ENCODE peak calls at places on chromosomes 11 and 22, in five cellular contexts. R is uterus, H is right atrium auricular region, L is astrocyte, Q is right lobe of liver. X is an unnamed sample.

GRCh38 chr11:41289408-41289807 is 170.0 kb downstream of the LRRC4C start:
- DNase-seq in R (no peak), L (no peak), H (no peak), Q (no peak), X (no peak)

GRCh38 chr11:297666-298405 is 1.5 kb downstream of the IFITM5 start:
- DNase-seq in H (no peak), R (peak), Q (peak), L (no peak), X (no peak)

GRCh38 chr11:82978422-82979099 is 77.0 kb downstream of the DDIAS start:
- DNase-seq in H (no peak), R (no peak), Q (no peak), L (peak), X (no peak)

GRCh38 chr11:66467034-66467659 is 442 bp downstream of the PELI3 start:
- DNase-seq in R (no peak), L (no peak), H (no peak), Q (no peak), X (no peak)

GRCh38 chr11:118046051-118046963 is 30.6 kb upstream of the TMPRSS4 start:
- DNase-seq in H (no peak), Q (no peak), L (no peak), R (no peak), X (no peak)

GRCh38 chr11:1081601-1082311 is 7.1 kb downstream of the MUC2 start:
- DNase-seq in R (peak), Q (no peak), H (no peak), L (no peak), X (no peak)

GRCh38 chr11:45332486-45332934 is 46.4 kb upstream of the SYT13 start:
- DNase-seq in Q (no peak), L (peak), H (no peak), R (peak), X (no peak)

GRCh38 chr11:120229451-120230424 is 10.2 kb upstream of the POU2F3 start:
- DNase-seq in L (no peak), H (no peak), R (no peak), Q (no peak), X (no peak)

DNA sequence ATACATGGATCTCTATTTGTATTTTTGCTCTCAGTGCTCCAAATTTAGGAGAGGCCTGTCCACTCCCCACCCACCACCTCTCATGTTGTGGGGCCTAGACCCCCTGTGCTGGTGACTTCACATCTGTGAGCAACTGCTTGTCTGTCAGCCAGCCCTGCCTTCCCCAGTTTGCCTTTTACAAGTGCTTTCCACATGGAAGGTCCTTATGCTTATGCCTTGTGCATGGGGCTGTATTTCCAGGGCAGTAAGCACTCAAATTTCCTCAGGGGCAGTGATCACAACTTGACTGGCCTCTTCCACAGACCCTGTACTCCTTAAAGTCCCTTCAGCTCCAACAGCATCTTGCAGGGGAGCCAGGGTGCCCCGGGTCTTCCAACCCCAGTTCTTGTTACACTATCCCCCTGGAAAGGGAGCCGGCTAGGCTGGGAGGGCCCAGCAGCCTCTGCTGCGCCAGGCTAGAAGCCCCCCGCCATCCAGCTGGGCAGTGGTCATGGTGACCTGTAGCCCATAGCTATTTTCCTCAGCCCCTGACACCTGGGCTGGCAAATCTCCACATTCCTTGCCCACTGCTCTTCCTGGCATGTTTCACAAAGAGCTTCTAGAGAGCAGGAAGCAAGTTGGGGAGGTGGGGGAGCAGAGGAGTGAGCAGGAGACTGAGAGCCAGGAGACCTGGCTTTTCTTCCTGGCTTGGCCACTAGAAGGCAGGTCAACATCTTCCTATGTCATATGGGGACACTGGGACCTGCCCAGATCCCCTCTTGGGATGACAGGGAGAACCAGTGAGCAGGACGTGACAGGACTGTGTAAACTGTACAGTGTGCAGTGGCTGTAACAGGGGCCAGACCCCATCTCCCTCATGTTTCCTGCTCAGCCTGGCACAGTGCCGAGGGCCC is 29.7 kb downstream of the GDPD5 start:
- DNase-seq in Q (no peak), L (no peak), R (no peak), H (no peak), X (no peak)
- TF ChIP-seq CTCF in Q (no peak), L (no peak), R (no peak), H (no peak), X (no peak)

DNA sequence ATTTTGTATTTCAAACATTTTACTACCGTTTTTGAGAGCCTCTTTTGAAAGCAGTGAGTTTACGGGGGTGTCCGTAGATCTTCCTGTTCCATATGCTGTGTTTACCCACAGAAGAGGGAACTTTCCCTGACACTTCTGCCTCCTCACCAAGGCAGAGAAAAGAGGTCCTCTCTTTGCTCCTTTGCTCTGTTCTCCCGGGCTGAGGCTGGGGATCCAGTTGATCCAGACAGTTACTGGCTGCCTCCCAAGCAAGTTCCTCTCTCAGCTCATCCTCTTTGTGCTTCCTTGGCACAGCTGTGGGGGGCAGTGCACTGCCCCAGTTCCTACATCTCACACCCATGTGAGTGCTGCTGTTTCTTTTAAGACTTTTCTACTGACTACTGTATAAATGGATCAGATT is 813.7 kb downstream of the NTM start:
- DNase-seq in Q (no peak), R (no peak), L (no peak), H (no peak), X (no peak)
- H3K27ac ChIP-seq in Q (no peak), R (no peak), L (no peak), H (no peak), X (no peak)

GRCh38 chr22:21984793-21985192 is 2.2 kb upstream of the TOP3B start:
- DNase-seq in L (no peak), R (no peak), H (no peak), Q (no peak), X (no peak)
- TF ChIP-seq CTCF in L (no peak), R (no peak), H (no peak), Q (no peak), X (no peak)

GRCh38 chr11:72792437-72793021 is 1.3 kb downstream of the STARD10 start:
- DNase-seq in H (no peak), L (no peak), R (no peak), Q (no peak), X (no peak)
- H3K27ac ChIP-seq in H (peak), L (no peak), R (peak), Q (peak), X (peak)